ENCODE peak calls at places on chromosomes 13 and 19, in ten cellular contexts. One of them, this sample, is unnamed.

GRCh38 chr19:34555447-34555846 is 73.9 kb downstream of the WTIP start:
- DNase-seq in cerebellum: no peak
- DNase-seq in stimulated activated CD8-positive, alpha-beta memory T cell treated with anti-CD3 and anti-CD28 coated beads, Interleukin-15, amount 100 ng/mL, for 4 hours: no peak
- DNase-seq in stimulated activated CD4-positive, alpha-beta T cell treated with anti-CD3 and anti-CD28 coated beads, TNF-alpha, amount 100 ng/mL, for 4 hours: no peak
- DNase-seq in NCI-H526: peak
- DNase-seq in amygdala: no peak
- DNase-seq in fibroblast of the aortic adventitia: peak
- DNase-seq in BE2C: no peak
- DNase-seq in NCI-H510A treated with DMSO at 0.1 percent for 48 hours: no peak
- DNase-seq in substantia nigra: no peak
- DNase-seq in this sample: no peak

GRCh38 chr19:30391052-30391451 is 18.9 kb downstream of the ZNF536 start:
- DNase-seq in cerebellum: no peak
- DNase-seq in stimulated activated CD8-positive, alpha-beta memory T cell treated with anti-CD3 and anti-CD28 coated beads, Interleukin-15, amount 100 ng/mL, for 4 hours: no peak
- DNase-seq in stimulated activated CD4-positive, alpha-beta T cell treated with anti-CD3 and anti-CD28 coated beads, TNF-alpha, amount 100 ng/mL, for 4 hours: no peak
- DNase-seq in NCI-H526: no peak
- DNase-seq in amygdala: no peak
- DNase-seq in fibroblast of the aortic adventitia: no peak
- DNase-seq in BE2C: no peak
- DNase-seq in NCI-H510A treated with DMSO at 0.1 percent for 48 hours: no peak
- DNase-seq in substantia nigra: no peak
- DNase-seq in this sample: no peak

GRCh38 chr19:47243776-47244547 is 12.4 kb upstream of the CCDC9 start:
- DNase-seq in cerebellum: peak
- DNase-seq in stimulated activated CD8-positive, alpha-beta memory T cell treated with anti-CD3 and anti-CD28 coated beads, Interleukin-15, amount 100 ng/mL, for 4 hours: peak
- DNase-seq in stimulated activated CD4-positive, alpha-beta T cell treated with anti-CD3 and anti-CD28 coated beads, TNF-alpha, amount 100 ng/mL, for 4 hours: peak
- DNase-seq in NCI-H526: peak
- DNase-seq in amygdala: peak
- DNase-seq in fibroblast of the aortic adventitia: peak
- DNase-seq in BE2C: peak
- DNase-seq in NCI-H510A treated with DMSO at 0.1 percent for 48 hours: peak
- DNase-seq in substantia nigra: peak
- DNase-seq in this sample: peak

GRCh38 chr13:77979721-77980377 is 61.2 kb upstream of the EDNRB start:
- DNase-seq in cerebellum: no peak
- DNase-seq in stimulated activated CD8-positive, alpha-beta memory T cell treated with anti-CD3 and anti-CD28 coated beads, Interleukin-15, amount 100 ng/mL, for 4 hours: no peak
- DNase-seq in stimulated activated CD4-positive, alpha-beta T cell treated with anti-CD3 and anti-CD28 coated beads, TNF-alpha, amount 100 ng/mL, for 4 hours: no peak
- DNase-seq in NCI-H526: no peak
- DNase-seq in amygdala: no peak
- DNase-seq in fibroblast of the aortic adventitia: peak
- DNase-seq in BE2C: no peak
- DNase-seq in NCI-H510A treated with DMSO at 0.1 percent for 48 hours: no peak
- DNase-seq in substantia nigra: no peak
- DNase-seq in this sample: no peak

GRCh38 chr13:106612688-106613087 is 44.8 kb upstream of the ARGLU1 start:
- DNase-seq in cerebellum: no peak
- DNase-seq in stimulated activated CD8-positive, alpha-beta memory T cell treated with anti-CD3 and anti-CD28 coated beads, Interleukin-15, amount 100 ng/mL, for 4 hours: no peak
- DNase-seq in stimulated activated CD4-positive, alpha-beta T cell treated with anti-CD3 and anti-CD28 coated beads, TNF-alpha, amount 100 ng/mL, for 4 hours: no peak
- DNase-seq in NCI-H526: no peak
- DNase-seq in amygdala: no peak
- DNase-seq in fibroblast of the aortic adventitia: peak
- DNase-seq in BE2C: peak
- DNase-seq in NCI-H510A treated with DMSO at 0.1 percent for 48 hours: no peak
- DNase-seq in substantia nigra: no peak
- DNase-seq in this sample: peak

GRCh38 chr13:29569253-29570057 is 26.0 kb downstream of the SLC7A1 start:
- DNase-seq in cerebellum: no peak
- DNase-seq in stimulated activated CD8-positive, alpha-beta memory T cell treated with anti-CD3 and anti-CD28 coated beads, Interleukin-15, amount 100 ng/mL, for 4 hours: no peak
- DNase-seq in stimulated activated CD4-positive, alpha-beta T cell treated with anti-CD3 and anti-CD28 coated beads, TNF-alpha, amount 100 ng/mL, for 4 hours: no peak
- DNase-seq in NCI-H526: no peak
- DNase-seq in amygdala: no peak
- DNase-seq in fibroblast of the aortic adventitia: no peak
- DNase-seq in BE2C: peak
- DNase-seq in NCI-H510A treated with DMSO at 0.1 percent for 48 hours: no peak
- DNase-seq in substantia nigra: no peak
- DNase-seq in this sample: no peak

GRCh38 chr13:39462456-39462855 is 140.5 kb downstream of the LHFPL6 start:
- DNase-seq in cerebellum: no peak
- DNase-seq in stimulated activated CD8-positive, alpha-beta memory T cell treated with anti-CD3 and anti-CD28 coated beads, Interleukin-15, amount 100 ng/mL, for 4 hours: no peak
- DNase-seq in stimulated activated CD4-positive, alpha-beta T cell treated with anti-CD3 and anti-CD28 coated beads, TNF-alpha, amount 100 ng/mL, for 4 hours: no peak
- DNase-seq in NCI-H526: no peak
- DNase-seq in amygdala: no peak
- DNase-seq in fibroblast of the aortic adventitia: peak
- DNase-seq in BE2C: no peak
- DNase-seq in NCI-H510A treated with DMSO at 0.1 percent for 48 hours: no peak
- DNase-seq in substantia nigra: no peak
- DNase-seq in this sample: no peak

GRCh38 chr19:52646571-52647222 is 8.5 kb upstream of the ZNF83 start:
- DNase-seq in cerebellum: no peak
- DNase-seq in stimulated activated CD8-positive, alpha-beta memory T cell treated with anti-CD3 and anti-CD28 coated beads, Interleukin-15, amount 100 ng/mL, for 4 hours: no peak
- DNase-seq in stimulated activated CD4-positive, alpha-beta T cell treated with anti-CD3 and anti-CD28 coated beads, TNF-alpha, amount 100 ng/mL, for 4 hours: no peak
- DNase-seq in NCI-H526: no peak
- DNase-seq in amygdala: no peak
- DNase-seq in fibroblast of the aortic adventitia: no peak
- DNase-seq in BE2C: no peak
- DNase-seq in NCI-H510A treated with DMSO at 0.1 percent for 48 hours: no peak
- DNase-seq in substantia nigra: no peak
- DNase-seq in this sample: no peak

GRCh38 chr13:113489171-113489548 is 1.4 kb downstream of the DCUN1D2 start:
- DNase-seq in cerebellum: no peak
- DNase-seq in stimulated activated CD8-positive, alpha-beta memory T cell treated with anti-CD3 and anti-CD28 coated beads, Interleukin-15, amount 100 ng/mL, for 4 hours: no peak
- DNase-seq in stimulated activated CD4-positive, alpha-beta T cell treated with anti-CD3 and anti-CD28 coated beads, TNF-alpha, amount 100 ng/mL, for 4 hours: no peak
- DNase-seq in NCI-H526: peak
- DNase-seq in amygdala: no peak
- DNase-seq in fibroblast of the aortic adventitia: no peak
- DNase-seq in BE2C: no peak
- DNase-seq in NCI-H510A treated with DMSO at 0.1 percent for 48 hours: no peak
- DNase-seq in substantia nigra: no peak
- DNase-seq in this sample: no peak

GRCh38 chr19:4425531-4425930 is 23.1 kb downstream of the CHAF1A start:
- DNase-seq in cerebellum: no peak
- DNase-seq in stimulated activated CD8-positive, alpha-beta memory T cell treated with anti-CD3 and anti-CD28 coated beads, Interleukin-15, amount 100 ng/mL, for 4 hours: no peak
- DNase-seq in stimulated activated CD4-positive, alpha-beta T cell treated with anti-CD3 and anti-CD28 coated beads, TNF-alpha, amount 100 ng/mL, for 4 hours: no peak
- DNase-seq in NCI-H526: no peak
- DNase-seq in amygdala: no peak
- DNase-seq in fibroblast of the aortic adventitia: peak
- DNase-seq in BE2C: no peak
- DNase-seq in NCI-H510A treated with DMSO at 0.1 percent for 48 hours: no peak
- DNase-seq in substantia nigra: no peak
- DNase-seq in this sample: no peak

GRCh38 chr13:95128045-95128643 is 173.1 kb downstream of the ABCC4 start:
- DNase-seq in cerebellum: no peak
- DNase-seq in stimulated activated CD8-positive, alpha-beta memory T cell treated with anti-CD3 and anti-CD28 coated beads, Interleukin-15, amount 100 ng/mL, for 4 hours: no peak
- DNase-seq in stimulated activated CD4-positive, alpha-beta T cell treated with anti-CD3 and anti-CD28 coated beads, TNF-alpha, amount 100 ng/mL, for 4 hours: no peak
- DNase-seq in NCI-H526: no peak
- DNase-seq in amygdala: no peak
- DNase-seq in fibroblast of the aortic adventitia: peak
- DNase-seq in BE2C: no peak
- DNase-seq in NCI-H510A treated with DMSO at 0.1 percent for 48 hours: peak
- DNase-seq in substantia nigra: no peak
- DNase-seq in this sample: no peak

GRCh38 chr19:17865364-17866311 is 5.9 kb downstream of the RPL18A start:
- DNase-seq in cerebellum: no peak
- DNase-seq in stimulated activated CD8-positive, alpha-beta memory T cell treated with anti-CD3 and anti-CD28 coated beads, Interleukin-15, amount 100 ng/mL, for 4 hours: no peak
- DNase-seq in stimulated activated CD4-positive, alpha-beta T cell treated with anti-CD3 and anti-CD28 coated beads, TNF-alpha, amount 100 ng/mL, for 4 hours: no peak
- DNase-seq in NCI-H526: no peak
- DNase-seq in amygdala: no peak
- DNase-seq in fibroblast of the aortic adventitia: no peak
- DNase-seq in BE2C: no peak
- DNase-seq in NCI-H510A treated with DMSO at 0.1 percent for 48 hours: no peak
- DNase-seq in substantia nigra: no peak
- DNase-seq in this sample: no peak

GRCh38 chr13:31901985-31902384 is 129.6 kb upstream of the FRY start:
- DNase-seq in cerebellum: no peak
- DNase-seq in stimulated activated CD8-positive, alpha-beta memory T cell treated with anti-CD3 and anti-CD28 coated beads, Interleukin-15, amount 100 ng/mL, for 4 hours: no peak
- DNase-seq in stimulated activated CD4-positive, alpha-beta T cell treated with anti-CD3 and anti-CD28 coated beads, TNF-alpha, amount 100 ng/mL, for 4 hours: no peak
- DNase-seq in NCI-H526: no peak
- DNase-seq in amygdala: no peak
- DNase-seq in fibroblast of the aortic adventitia: no peak
- DNase-seq in BE2C: no peak
- DNase-seq in NCI-H510A treated with DMSO at 0.1 percent for 48 hours: no peak
- DNase-seq in substantia nigra: no peak
- DNase-seq in this sample: no peak

GRCh38 chr19:48149430-48149829 is 20.7 kb downstream of the LIG1 start:
- DNase-seq in cerebellum: no peak
- DNase-seq in stimulated activated CD8-positive, alpha-beta memory T cell treated with anti-CD3 and anti-CD28 coated beads, Interleukin-15, amount 100 ng/mL, for 4 hours: no peak
- DNase-seq in stimulated activated CD4-positive, alpha-beta T cell treated with anti-CD3 and anti-CD28 coated beads, TNF-alpha, amount 100 ng/mL, for 4 hours: no peak
- DNase-seq in NCI-H526: no peak
- DNase-seq in amygdala: no peak
- DNase-seq in fibroblast of the aortic adventitia: no peak
- DNase-seq in BE2C: no peak
- DNase-seq in NCI-H510A treated with DMSO at 0.1 percent for 48 hours: no peak
- DNase-seq in substantia nigra: no peak
- DNase-seq in this sample: peak

GRCh38 chr19:13637664-13638063 is 126.7 kb upstream of the MRI1 start:
- DNase-seq in cerebellum: no peak
- DNase-seq in stimulated activated CD8-positive, alpha-beta memory T cell treated with anti-CD3 and anti-CD28 coated beads, Interleukin-15, amount 100 ng/mL, for 4 hours: no peak
- DNase-seq in stimulated activated CD4-positive, alpha-beta T cell treated with anti-CD3 and anti-CD28 coated beads, TNF-alpha, amount 100 ng/mL, for 4 hours: no peak
- DNase-seq in NCI-H526: no peak
- DNase-seq in amygdala: no peak
- DNase-seq in fibroblast of the aortic adventitia: peak
- DNase-seq in BE2C: no peak
- DNase-seq in NCI-H510A treated with DMSO at 0.1 percent for 48 hours: no peak
- DNase-seq in substantia nigra: no peak
- DNase-seq in this sample: no peak

GRCh38 chr19:8366961-8367326 is 3.0 kb downstream of the ANGPTL4 start:
- DNase-seq in cerebellum: no peak
- DNase-seq in stimulated activated CD8-positive, alpha-beta memory T cell treated with anti-CD3 and anti-CD28 coated beads, Interleukin-15, amount 100 ng/mL, for 4 hours: no peak
- DNase-seq in stimulated activated CD4-positive, alpha-beta T cell treated with anti-CD3 and anti-CD28 coated beads, TNF-alpha, amount 100 ng/mL, for 4 hours: no peak
- DNase-seq in NCI-H526: no peak
- DNase-seq in amygdala: peak
- DNase-seq in fibroblast of the aortic adventitia: peak
- DNase-seq in BE2C: no peak
- DNase-seq in NCI-H510A treated with DMSO at 0.1 percent for 48 hours: no peak
- DNase-seq in substantia nigra: no peak
- DNase-seq in this sample: peak

GRCh38 chr13:113564331-113565023 is 20.1 kb upstream of the TFDP1 start:
- DNase-seq in cerebellum: no peak
- DNase-seq in stimulated activated CD8-positive, alpha-beta memory T cell treated with anti-CD3 and anti-CD28 coated beads, Interleukin-15, amount 100 ng/mL, for 4 hours: no peak
- DNase-seq in stimulated activated CD4-positive, alpha-beta T cell treated with anti-CD3 and anti-CD28 coated beads, TNF-alpha, amount 100 ng/mL, for 4 hours: no peak
- DNase-seq in NCI-H526: no peak
- DNase-seq in amygdala: no peak
- DNase-seq in fibroblast of the aortic adventitia: no peak
- DNase-seq in BE2C: no peak
- DNase-seq in NCI-H510A treated with DMSO at 0.1 percent for 48 hours: no peak
- DNase-seq in substantia nigra: no peak
- DNase-seq in this sample: no peak

GRCh38 chr19:19651076-19651475 is 7.6 kb upstream of the GMIP start:
- DNase-seq in cerebellum: peak
- DNase-seq in stimulated activated CD8-positive, alpha-beta memory T cell treated with anti-CD3 and anti-CD28 coated beads, Interleukin-15, amount 100 ng/mL, for 4 hours: no peak
- DNase-seq in stimulated activated CD4-positive, alpha-beta T cell treated with anti-CD3 and anti-CD28 coated beads, TNF-alpha, amount 100 ng/mL, for 4 hours: no peak
- DNase-seq in NCI-H526: no peak
- DNase-seq in amygdala: peak
- DNase-seq in fibroblast of the aortic adventitia: no peak
- DNase-seq in BE2C: no peak
- DNase-seq in NCI-H510A treated with DMSO at 0.1 percent for 48 hours: no peak
- DNase-seq in substantia nigra: peak
- DNase-seq in this sample: peak

GRCh38 chr13:113211774-113212173 is 2.4 kb downstream of the CUL4A start:
- DNase-seq in cerebellum: no peak
- DNase-seq in stimulated activated CD8-positive, alpha-beta memory T cell treated with anti-CD3 and anti-CD28 coated beads, Interleukin-15, amount 100 ng/mL, for 4 hours: no peak
- DNase-seq in stimulated activated CD4-positive, alpha-beta T cell treated with anti-CD3 and anti-CD28 coated beads, TNF-alpha, amount 100 ng/mL, for 4 hours: no peak
- DNase-seq in NCI-H526: peak
- DNase-seq in amygdala: no peak
- DNase-seq in fibroblast of the aortic adventitia: no peak
- DNase-seq in BE2C: peak
- DNase-seq in NCI-H510A treated with DMSO at 0.1 percent for 48 hours: no peak
- DNase-seq in substantia nigra: no peak
- DNase-seq in this sample: no peak

GRCh38 chr19:572891-573825 is 762 bp downstream of the BSG start:
- DNase-seq in cerebellum: peak
- DNase-seq in stimulated activated CD8-positive, alpha-beta memory T cell treated with anti-CD3 and anti-CD28 coated beads, Interleukin-15, amount 100 ng/mL, for 4 hours: no peak
- DNase-seq in stimulated activated CD4-positive, alpha-beta T cell treated with anti-CD3 and anti-CD28 coated beads, TNF-alpha, amount 100 ng/mL, for 4 hours: no peak
- DNase-seq in NCI-H526: no peak
- DNase-seq in amygdala: peak
- DNase-seq in fibroblast of the aortic adventitia: peak
- DNase-seq in BE2C: no peak
- DNase-seq in NCI-H510A treated with DMSO at 0.1 percent for 48 hours: no peak
- DNase-seq in substantia nigra: no peak
- DNase-seq in this sample: peak

GRCh38 chr13:84191199-84191598 is 308.9 kb upstream of the SLITRK1 start:
- DNase-seq in cerebellum: no peak
- DNase-seq in stimulated activated CD8-positive, alpha-beta memory T cell treated with anti-CD3 and anti-CD28 coated beads, Interleukin-15, amount 100 ng/mL, for 4 hours: no peak
- DNase-seq in stimulated activated CD4-positive, alpha-beta T cell treated with anti-CD3 and anti-CD28 coated beads, TNF-alpha, amount 100 ng/mL, for 4 hours: no peak
- DNase-seq in NCI-H526: no peak
- DNase-seq in amygdala: no peak
- DNase-seq in fibroblast of the aortic adventitia: no peak
- DNase-seq in BE2C: no peak
- DNase-seq in NCI-H510A treated with DMSO at 0.1 percent for 48 hours: no peak
- DNase-seq in substantia nigra: no peak
- DNase-seq in this sample: no peak

GRCh38 chr19:49113762-49114629 is at the start of gene LIN7B:
- DNase-seq in cerebellum: peak
- DNase-seq in stimulated activated CD8-positive, alpha-beta memory T cell treated with anti-CD3 and anti-CD28 coated beads, Interleukin-15, amount 100 ng/mL, for 4 hours: peak
- DNase-seq in stimulated activated CD4-positive, alpha-beta T cell treated with anti-CD3 and anti-CD28 coated beads, TNF-alpha, amount 100 ng/mL, for 4 hours: peak
- DNase-seq in NCI-H526: peak
- DNase-seq in amygdala: peak
- DNase-seq in fibroblast of the aortic adventitia: peak
- DNase-seq in BE2C: peak
- DNase-seq in NCI-H510A treated with DMSO at 0.1 percent for 48 hours: peak
- DNase-seq in substantia nigra: peak
- DNase-seq in this sample: peak

GRCh38 chr13:45142440-45143345 is 22.4 kb downstream of the GTF2F2 start:
- DNase-seq in cerebellum: no peak
- DNase-seq in stimulated activated CD8-positive, alpha-beta memory T cell treated with anti-CD3 and anti-CD28 coated beads, Interleukin-15, amount 100 ng/mL, for 4 hours: no peak
- DNase-seq in stimulated activated CD4-positive, alpha-beta T cell treated with anti-CD3 and anti-CD28 coated beads, TNF-alpha, amount 100 ng/mL, for 4 hours: no peak
- DNase-seq in NCI-H526: peak
- DNase-seq in amygdala: no peak
- DNase-seq in fibroblast of the aortic adventitia: no peak
- DNase-seq in BE2C: no peak
- DNase-seq in NCI-H510A treated with DMSO at 0.1 percent for 48 hours: no peak
- DNase-seq in substantia nigra: no peak
- DNase-seq in this sample: no peak

GRCh38 chr13:44908266-44908665 is 81.0 kb downstream of the NUFIP1 start:
- DNase-seq in cerebellum: no peak
- DNase-seq in stimulated activated CD8-positive, alpha-beta memory T cell treated with anti-CD3 and anti-CD28 coated beads, Interleukin-15, amount 100 ng/mL, for 4 hours: no peak
- DNase-seq in stimulated activated CD4-positive, alpha-beta T cell treated with anti-CD3 and anti-CD28 coated beads, TNF-alpha, amount 100 ng/mL, for 4 hours: no peak
- DNase-seq in NCI-H526: no peak
- DNase-seq in amygdala: no peak
- DNase-seq in fibroblast of the aortic adventitia: no peak
- DNase-seq in BE2C: no peak
- DNase-seq in NCI-H510A treated with DMSO at 0.1 percent for 48 hours: no peak
- DNase-seq in substantia nigra: no peak
- DNase-seq in this sample: no peak

GRCh38 chr19:50705422-50706019 is 14.1 kb downstream of the SHANK1 start:
- DNase-seq in cerebellum: peak
- DNase-seq in stimulated activated CD8-positive, alpha-beta memory T cell treated with anti-CD3 and anti-CD28 coated beads, Interleukin-15, amount 100 ng/mL, for 4 hours: no peak
- DNase-seq in stimulated activated CD4-positive, alpha-beta T cell treated with anti-CD3 and anti-CD28 coated beads, TNF-alpha, amount 100 ng/mL, for 4 hours: no peak
- DNase-seq in NCI-H526: peak
- DNase-seq in amygdala: peak
- DNase-seq in fibroblast of the aortic adventitia: peak
- DNase-seq in BE2C: peak
- DNase-seq in NCI-H510A treated with DMSO at 0.1 percent for 48 hours: no peak
- DNase-seq in substantia nigra: no peak
- DNase-seq in this sample: no peak

GRCh38 chr13:43908156-43909126 is 28.7 kb downstream of the LACC1 start:
- DNase-seq in cerebellum: peak
- DNase-seq in stimulated activated CD8-positive, alpha-beta memory T cell treated with anti-CD3 and anti-CD28 coated beads, Interleukin-15, amount 100 ng/mL, for 4 hours: no peak
- DNase-seq in stimulated activated CD4-positive, alpha-beta T cell treated with anti-CD3 and anti-CD28 coated beads, TNF-alpha, amount 100 ng/mL, for 4 hours: no peak
- DNase-seq in NCI-H526: peak
- DNase-seq in amygdala: no peak
- DNase-seq in fibroblast of the aortic adventitia: peak
- DNase-seq in BE2C: no peak
- DNase-seq in NCI-H510A treated with DMSO at 0.1 percent for 48 hours: no peak
- DNase-seq in substantia nigra: no peak
- DNase-seq in this sample: no peak

GRCh38 chr13:31045621-31046081 is 113.2 kb downstream of the TEX26 start:
- DNase-seq in cerebellum: no peak
- DNase-seq in stimulated activated CD8-positive, alpha-beta memory T cell treated with anti-CD3 and anti-CD28 coated beads, Interleukin-15, amount 100 ng/mL, for 4 hours: peak
- DNase-seq in stimulated activated CD4-positive, alpha-beta T cell treated with anti-CD3 and anti-CD28 coated beads, TNF-alpha, amount 100 ng/mL, for 4 hours: peak
- DNase-seq in NCI-H526: no peak
- DNase-seq in amygdala: no peak
- DNase-seq in fibroblast of the aortic adventitia: peak
- DNase-seq in BE2C: no peak
- DNase-seq in NCI-H510A treated with DMSO at 0.1 percent for 48 hours: peak
- DNase-seq in substantia nigra: no peak
- DNase-seq in this sample: peak

GRCh38 chr13:27613623-27614022 is 6.7 kb downstream of the LNX2 start:
- DNase-seq in cerebellum: no peak
- DNase-seq in stimulated activated CD8-positive, alpha-beta memory T cell treated with anti-CD3 and anti-CD28 coated beads, Interleukin-15, amount 100 ng/mL, for 4 hours: no peak
- DNase-seq in stimulated activated CD4-positive, alpha-beta T cell treated with anti-CD3 and anti-CD28 coated beads, TNF-alpha, amount 100 ng/mL, for 4 hours: no peak
- DNase-seq in NCI-H526: no peak
- DNase-seq in amygdala: no peak
- DNase-seq in fibroblast of the aortic adventitia: no peak
- DNase-seq in BE2C: no peak
- DNase-seq in NCI-H510A treated with DMSO at 0.1 percent for 48 hours: no peak
- DNase-seq in substantia nigra: no peak
- DNase-seq in this sample: no peak

This sample was measured in uterus.